ENCODE peak calls at places on chromosomes 1 and 21, in nine cellular contexts. V is HT1080; K is NB4; X is AG09319; H is H4; I is stimulated activated naive B cell treated with anti-CD40 and anti-IgM and Interleukin-4, amounts not matched to agents 10 μg/mL and 1 μg/mL and 100 μg/mL, for 72 hours; T is caudate nucleus; D is mucosa of gallbladder; U is smooth muscle cell of the brain vasculature. P is an unnamed sample.

GRCh38 chr1:192376387-192376786 is 59.6 kb downstream of the RGS21 start:
- DNase-seq in V (no peak), T (no peak), K (no peak), I (no peak), H (no peak), D (no peak), U (no peak), X (no peak), P (no peak)

GRCh38 chr1:87294633-87295032 is 34.0 kb upstream of the LMO4 start:
- DNase-seq in X (no peak), U (no peak), V (no peak), T (no peak), H (no peak), I (no peak), K (no peak), D (no peak), P (no peak)

GRCh38 chr1:35173516-35174224 is 19.3 kb downstream of the SFPQ start:
- DNase-seq in V (no peak), T (no peak), K (peak; percentile 38), U (no peak), H (no peak), D (no peak), X (no peak), I (no peak), P (peak; percentile 40)

GRCh38 chr1:224874775-224875174 is 54.7 kb upstream of the DNAH14 start:
- DNase-seq in X (no peak), K (no peak), H (no peak), D (no peak), T (no peak), V (no peak), U (no peak), I (no peak), P (no peak)

GRCh38 chr1:97006044-97006676 is 284.6 kb downstream of the PTBP2 start:
- DNase-seq in U (peak; percentile 63), K (no peak), H (peak; percentile 3), X (no peak), I (no peak), T (peak; percentile 11), D (no peak), V (peak; percentile 79), P (peak; percentile 57)

GRCh38 chr1:180252638-180253536 is 22.8 kb downstream of the LHX4 start:
- DNase-seq in V (peak; percentile 62), I (peak; percentile 58), U (no peak), X (no peak), T (peak; percentile 22), D (peak; percentile 51), K (peak; percentile 83), H (peak; percentile 62), P (peak; percentile 79)

GRCh38 chr1:200154069-200154767 is 126.7 kb downstream of the NR5A2 start:
- DNase-seq in X (no peak), V (peak; percentile 26), U (no peak), H (no peak), I (peak; percentile 57), D (no peak), T (no peak), K (peak; percentile 94), P (no peak)

GRCh38 chr21:45855248-45855801 is 126.2 kb upstream of the COL6A1 start:
- DNase-seq in H (no peak), X (no peak), I (no peak), V (no peak), U (no peak), T (no peak), D (no peak), K (no peak), P (no peak)

GRCh38 chr1:11731719-11732283 is 4.1 kb upstream of the AGTRAP start:
- DNase-seq in T (peak; percentile 84), D (peak; percentile 59), I (no peak), H (peak; percentile 67), K (no peak), U (no peak), X (no peak), V (no peak), P (no peak)

GRCh38 chr1:44297695-44298400 is 57.2 kb downstream of the ERI3 start:
- DNase-seq in T (no peak), I (no peak), V (no peak), K (no peak), D (no peak), H (no peak), U (no peak), X (no peak), P (no peak)

GRCh38 chr1:15064217-15064929 is 89.2 kb upstream of the TMEM51 start:
- DNase-seq in D (no peak), I (no peak), T (no peak), V (no peak), X (no peak), H (no peak), U (no peak), K (no peak), P (no peak)

GRCh38 chr1:32939655-32940371 is 24.8 kb downstream of the RNF19B start:
- DNase-seq in D (peak; percentile 42), K (peak; percentile 81), H (peak; percentile 66), X (peak; percentile 58), I (no peak), U (no peak), T (no peak), V (peak; percentile 88), P (peak; percentile 63)